ENCODE peak calls at places on chromosomes 5 and 9, in five cellular contexts. F, M, Z, Y and R are unnamed samples.
A peak's percentile ranks its signal among the peaks of the same experiment; 100 is the strongest.

GRCh38 chr5:63125862-63126261 is 547.2 kb downstream of the LRRC70 start:
- DNase-seq in Y (no peak), Z (no peak), F (peak; percentile 33), M (peak; percentile 28), R (no peak)

GRCh38 chr9:113594484-113595299 is 131.2 kb downstream of the RGS3 start:
- DNase-seq in F (no peak), M (no peak), Z (no peak), Y (peak; percentile 51), R (no peak)

GRCh38 chr5:1111727-1112289 is at the start of gene SLC12A7:
- DNase-seq in M (peak; percentile 86), F (no peak), Y (peak; percentile 72), Z (no peak), R (peak; percentile 91)

GRCh38 chr9:87179556-87180340 is 232.4 kb upstream of the GAS1 start:
- DNase-seq in Y (no peak), Z (no peak), F (no peak), M (no peak), R (no peak)

GRCh38 chr5:511476-511875 is 12.8 kb downstream of the SLC9A3 start:
- DNase-seq in F (no peak), Y (no peak), M (no peak), Z (no peak), R (no peak)

GRCh38 chr9:124285490-124285889 is 27.7 kb downstream of the NEK6 start:
- DNase-seq in M (no peak), Z (no peak), F (no peak), Y (no peak), R (peak; percentile 29)

GRCh38 chr9:34869390-34869789 is 88.7 kb upstream of the PHF24 start:
- DNase-seq in Z (no peak), F (peak; percentile 19), Y (no peak), M (no peak), R (no peak)

GRCh38 chr5:178688551-178688950 is 41.9 kb downstream of the ZNF354A start:
- DNase-seq in Y (no peak), Z (no peak), M (no peak), F (no peak), R (no peak)

GRCh38 chr5:78753093-78753531 is 104.5 kb upstream of the LHFPL2 start:
- DNase-seq in Y (no peak), F (peak; percentile 68), Z (no peak), M (no peak), R (no peak)

GRCh38 chr5:131212471-131213021 is 41.8 kb downstream of the LYRM7 start:
- DNase-seq in Z (peak; percentile 94), F (no peak), M (no peak), Y (no peak), R (no peak)

GRCh38 chr9:134226221-134226930 is 62.0 kb upstream of the RNU6ATAC start:
- DNase-seq in Y (no peak), M (peak; percentile 25), F (peak; percentile 92), Z (no peak), R (no peak)

GRCh38 chr5:56406838-56407237 is 173.7 kb upstream of the ANKRD55 start:
- DNase-seq in Y (no peak), F (peak; percentile 43), Z (no peak), M (no peak), R (no peak)
- TF ChIP-seq RCOR1 in Y (no peak), F (no peak), Z (no peak), M (no peak), R (no peak)

GRCh38 chr9:4530375-4530774 is 40.1 kb downstream of the SLC1A1 start:
- DNase-seq in Y (no peak), F (no peak), Z (peak; percentile 57), M (peak; percentile 30), R (no peak)
- TF ChIP-seq RCOR1 in Y (no peak), F (no peak), Z (no peak), M (no peak), R (no peak)

GRCh38 chr5:12865529-12865928 is 961.3 kb upstream of the CTNND2 start:
- DNase-seq in F (no peak), M (no peak), Y (no peak), Z (no peak), R (no peak)

GRCh38 chr5:12861891-12862290 is 957.6 kb upstream of the CTNND2 start:
- DNase-seq in F (no peak), Y (no peak), Z (no peak), M (no peak), R (no peak)
- TF ChIP-seq RCOR1 in F (no peak), Y (no peak), Z (no peak), M (no peak), R (no peak)

GRCh38 chr5:154806176-154806575 is 44.2 kb downstream of the FAXDC2 start:
- DNase-seq in F (no peak), M (no peak), Y (no peak), Z (no peak), R (no peak)
- TF ChIP-seq RCOR1 in F (no peak), M (no peak), Y (no peak), Z (no peak), R (no peak)

GRCh38 chr5:172505840-172506638 is 51.7 kb upstream of the SH3PXD2B start:
- DNase-seq in F (no peak), Y (no peak), M (no peak), Z (no peak), R (no peak)

GRCh38 chr5:172511952-172512351 is 57.6 kb upstream of the SH3PXD2B start:
- DNase-seq in Y (no peak), M (no peak), Z (no peak), F (no peak), R (no peak)

GRCh38 chr5:172506921-172507320 is 52.6 kb upstream of the SH3PXD2B start:
- DNase-seq in F (no peak), M (no peak), Z (no peak), Y (no peak), R (no peak)

GRCh38 chr5:172508471-172509404 is 54.4 kb upstream of the SH3PXD2B start:
- DNase-seq in Y (no peak), Z (no peak), F (no peak), M (no peak), R (no peak)

DNA sequence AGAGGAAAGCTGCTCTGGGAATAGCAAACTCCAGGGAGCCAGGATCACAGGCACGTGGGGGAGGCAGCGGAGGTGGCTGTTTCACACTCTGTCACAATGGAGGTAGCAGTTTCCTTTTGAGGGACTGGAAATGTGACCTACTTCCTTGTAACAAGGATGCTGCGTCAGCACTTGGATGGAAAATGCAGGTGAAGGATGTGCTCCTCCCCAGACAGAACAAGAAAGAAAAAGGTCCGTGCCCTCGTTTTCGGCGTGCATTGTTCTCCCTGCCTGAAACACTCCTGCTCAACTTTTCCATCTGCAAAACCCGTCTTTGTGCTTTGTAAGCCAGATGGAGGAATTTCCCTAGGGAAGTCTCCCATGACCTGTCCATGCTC is 55.1 kb upstream of the SH3PXD2B start:
- DNase-seq in Y (no peak), M (no peak), F (no peak), Z (no peak), R (no peak)
- TF ChIP-seq RCOR1 in Y (no peak), M (no peak), F (no peak), Z (no peak), R (no peak)

GRCh38 chr5:8993031-8993430 is 552.8 kb downstream of the SEMA5A start:
- DNase-seq in M (no peak), Z (no peak), Y (no peak), F (no peak), R (no peak)
- TF ChIP-seq RCOR1 in M (no peak), Z (no peak), Y (no peak), F (no peak), R (no peak)

GRCh38 chr9:131951905-131952304 is 127.8 kb downstream of the MED27 start:
- DNase-seq in Y (peak; percentile 61), F (peak; percentile 35), M (no peak), Z (no peak), R (no peak)

GRCh38 chr9:131951155-131951554 is 128.5 kb downstream of the MED27 start:
- DNase-seq in M (no peak), Y (no peak), F (no peak), Z (no peak), R (no peak)

GRCh38 chr9:131959056-131959455 is 120.6 kb downstream of the MED27 start:
- DNase-seq in M (no peak), F (no peak), Y (no peak), Z (no peak), R (no peak)

GRCh38 chr9:131950487-131950886 is 129.2 kb downstream of the MED27 start:
- DNase-seq in Y (no peak), M (no peak), F (no peak), Z (no peak), R (no peak)

GRCh38 chr9:131954299-131954698 is 125.4 kb downstream of the MED27 start:
- DNase-seq in M (no peak), F (no peak), Y (no peak), Z (no peak), R (peak; percentile 7)
- TF ChIP-seq RCOR1 in M (no peak), F (no peak), Y (no peak), Z (no peak), R (no peak)

DNA sequence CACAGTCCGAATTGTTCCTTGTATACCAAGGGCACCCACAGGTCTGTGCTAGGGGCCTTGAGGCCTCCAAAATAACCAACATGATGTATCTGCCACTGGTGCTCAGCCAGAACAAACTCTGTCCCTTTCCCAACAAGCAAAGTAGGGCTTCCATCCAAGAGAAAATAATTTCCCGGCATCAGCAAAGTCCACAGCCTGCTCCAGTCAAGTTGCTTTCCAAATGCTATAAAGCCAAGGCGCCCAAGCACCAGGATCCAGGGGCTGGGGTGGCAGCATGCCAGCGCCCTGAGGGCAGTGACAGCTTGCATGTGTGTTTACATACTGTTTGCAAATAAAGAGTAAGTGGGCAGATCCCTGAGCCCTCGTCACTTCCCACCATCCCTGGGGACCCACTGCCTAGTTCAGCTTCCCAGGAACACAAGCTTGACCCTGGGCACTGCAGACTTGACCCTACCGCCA is 155.9 kb downstream of the ERCC6L2 start:
- DNase-seq in Z (no peak), Y (peak; percentile 83), M (peak; percentile 14), F (no peak), R (no peak)
- TF ChIP-seq RCOR1 in Z (no peak), Y (no peak), M (no peak), F (no peak), R (no peak)

GRCh38 chr9:26058111-26058895 is 380.1 kb upstream of the TUSC1 start:
- DNase-seq in Z (no peak), Y (no peak), F (no peak), M (no peak), R (no peak)
- TF ChIP-seq RCOR1 in Z (no peak), Y (no peak), F (no peak), M (no peak), R (no peak)

DNA sequence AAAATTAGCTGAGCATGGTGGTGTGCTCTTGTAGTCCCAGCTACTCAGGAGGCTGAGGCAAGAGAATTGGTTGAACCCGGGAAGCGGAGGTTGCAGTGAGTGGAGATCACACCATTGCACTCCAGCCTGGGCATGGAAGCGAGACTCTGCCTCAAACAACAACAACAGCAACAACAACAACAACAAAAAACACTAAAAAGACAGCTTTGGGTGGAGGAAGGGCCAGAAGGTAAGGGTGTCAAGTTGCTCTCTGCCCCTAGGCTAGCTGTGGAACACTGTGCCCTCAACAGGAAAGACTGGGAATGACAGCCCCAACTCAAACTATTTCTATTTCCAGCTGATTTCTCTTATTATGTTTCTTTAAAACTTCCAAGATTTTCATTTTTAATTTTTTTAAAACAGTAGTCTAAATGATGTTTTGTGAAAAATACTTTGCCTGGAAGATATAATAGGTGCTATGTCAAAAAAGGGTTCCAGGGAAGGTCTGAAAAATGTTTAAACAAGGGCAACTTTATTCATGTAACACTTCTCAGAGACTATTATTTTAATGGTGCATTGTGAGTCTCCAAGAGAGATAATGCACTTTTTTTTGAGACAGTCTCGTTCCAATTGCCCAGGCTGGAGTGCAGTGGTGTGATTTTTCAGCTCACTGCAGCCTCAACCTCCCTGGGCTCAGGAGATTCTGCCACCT is 29.9 kb downstream of the CLINT1 start:
- DNase-seq in F (no peak), Z (no peak), Y (peak; percentile 14), M (peak; percentile 13), R (peak; percentile 39)
- TF ChIP-seq RCOR1 in F (no peak), Z (no peak), Y (no peak), M (no peak), R (no peak)